ENCODE peak calls at places on chromosomes 12 and 14, in nine cellular contexts. One of them, this sample, is unnamed.

GRCh38 chr14:56194062-56194461 is 75.9 kb downstream of the PELI2 start:
- DNase-seq in sciatic nerve: no peak
- DNase-seq in adipocyte: no peak
- DNase-seq in left ventricle myocardium inferior: no peak
- DNase-seq in fibroblast of pulmonary artery: no peak
- DNase-seq in NCI-H524: no peak
- DNase-seq in NCI-H2081: no peak
- DNase-seq in lower lobe of right lung: no peak
- DNase-seq in M059J: no peak
- DNase-seq in this sample: no peak

GRCh38 chr12:28024231-28024995 is 51.9 kb upstream of the PTHLH start:
- DNase-seq in NCI-H524: no peak
- DNase-seq in left ventricle myocardium inferior: no peak
- DNase-seq in M059J: peak; percentile 92
- DNase-seq in lower lobe of right lung: no peak
- DNase-seq in adipocyte: peak; percentile 34
- DNase-seq in NCI-H2081: no peak
- DNase-seq in fibroblast of pulmonary artery: peak; percentile 73
- DNase-seq in sciatic nerve: no peak
- DNase-seq in this sample: no peak

GRCh38 chr12:119182701-119183493 is 4.2 kb downstream of the HSPB8 start:
- DNase-seq in lower lobe of right lung: no peak
- DNase-seq in adipocyte: no peak
- DNase-seq in NCI-H524: no peak
- DNase-seq in fibroblast of pulmonary artery: peak; percentile 82
- DNase-seq in NCI-H2081: no peak
- DNase-seq in M059J: no peak
- DNase-seq in left ventricle myocardium inferior: no peak
- DNase-seq in sciatic nerve: no peak
- DNase-seq in this sample: no peak

GRCh38 chr14:97415907-97416306 is 618.7 kb downstream of the VRK1 start:
- DNase-seq in left ventricle myocardium inferior: no peak
- DNase-seq in NCI-H524: no peak
- DNase-seq in fibroblast of pulmonary artery: no peak
- DNase-seq in NCI-H2081: no peak
- DNase-seq in M059J: no peak
- DNase-seq in sciatic nerve: no peak
- DNase-seq in adipocyte: no peak
- DNase-seq in lower lobe of right lung: no peak
- DNase-seq in this sample: no peak

GRCh38 chr12:54561164-54561563 is 11.8 kb downstream of the PDE1B start:
- DNase-seq in lower lobe of right lung: peak; percentile 63
- DNase-seq in left ventricle myocardium inferior: peak; percentile 39
- DNase-seq in adipocyte: peak; percentile 4
- DNase-seq in sciatic nerve: no peak
- DNase-seq in fibroblast of pulmonary artery: no peak
- DNase-seq in NCI-H524: no peak
- DNase-seq in M059J: no peak
- DNase-seq in NCI-H2081: no peak
- DNase-seq in this sample: no peak

GRCh38 chr14:77124345-77125274 is 17.0 kb downstream of the ZDHHC22 start:
- DNase-seq in left ventricle myocardium inferior: peak; percentile 46
- DNase-seq in fibroblast of pulmonary artery: peak; percentile 34
- DNase-seq in M059J: peak; percentile 22
- DNase-seq in adipocyte: peak; percentile 78
- DNase-seq in sciatic nerve: peak; percentile 69
- DNase-seq in NCI-H524: no peak
- DNase-seq in NCI-H2081: peak; percentile 70
- DNase-seq in lower lobe of right lung: peak; percentile 68
- DNase-seq in this sample: peak; percentile 74

GRCh38 chr14:65131176-65131765 is 29.0 kb upstream of the MAX start:
- DNase-seq in NCI-H524: no peak
- DNase-seq in sciatic nerve: no peak
- DNase-seq in NCI-H2081: no peak
- DNase-seq in lower lobe of right lung: no peak
- DNase-seq in M059J: peak; percentile 78
- DNase-seq in fibroblast of pulmonary artery: no peak
- DNase-seq in adipocyte: no peak
- DNase-seq in left ventricle myocardium inferior: no peak
- DNase-seq in this sample: no peak

GRCh38 chr14:63686926-63687325 is 40.9 kb downstream of the SGPP1 start:
- DNase-seq in NCI-H2081: no peak
- DNase-seq in sciatic nerve: no peak
- DNase-seq in fibroblast of pulmonary artery: no peak
- DNase-seq in adipocyte: no peak
- DNase-seq in NCI-H524: no peak
- DNase-seq in left ventricle myocardium inferior: no peak
- DNase-seq in lower lobe of right lung: no peak
- DNase-seq in M059J: no peak
- DNase-seq in this sample: no peak

GRCh38 chr12:95134085-95134484 is 60.7 kb upstream of the NR2C1 start:
- DNase-seq in fibroblast of pulmonary artery: no peak
- DNase-seq in M059J: no peak
- DNase-seq in NCI-H524: no peak
- DNase-seq in sciatic nerve: no peak
- DNase-seq in adipocyte: no peak
- DNase-seq in lower lobe of right lung: no peak
- DNase-seq in NCI-H2081: no peak
- DNase-seq in left ventricle myocardium inferior: no peak
- DNase-seq in this sample: no peak

GRCh38 chr14:54815016-54815415 is 87.6 kb downstream of the GCH1 start:
- DNase-seq in adipocyte: no peak
- DNase-seq in sciatic nerve: no peak
- DNase-seq in M059J: peak; percentile 82
- DNase-seq in lower lobe of right lung: no peak
- DNase-seq in NCI-H2081: no peak
- DNase-seq in NCI-H524: no peak
- DNase-seq in left ventricle myocardium inferior: no peak
- DNase-seq in fibroblast of pulmonary artery: peak; percentile 77
- DNase-seq in this sample: no peak

GRCh38 chr12:102965281-102966155 is 8.0 kb downstream of the ASCL1 start:
- DNase-seq in adipocyte: no peak
- DNase-seq in sciatic nerve: no peak
- DNase-seq in lower lobe of right lung: no peak
- DNase-seq in left ventricle myocardium inferior: no peak
- DNase-seq in M059J: no peak
- DNase-seq in NCI-H524: no peak
- DNase-seq in NCI-H2081: peak; percentile 87
- DNase-seq in fibroblast of pulmonary artery: no peak
- DNase-seq in this sample: no peak

GRCh38 chr14:29220077-29220476 is 453.5 kb downstream of the FOXG1 start:
- DNase-seq in adipocyte: no peak
- DNase-seq in NCI-H524: peak; percentile 96
- DNase-seq in left ventricle myocardium inferior: no peak
- DNase-seq in M059J: no peak
- DNase-seq in fibroblast of pulmonary artery: no peak
- DNase-seq in sciatic nerve: no peak
- DNase-seq in lower lobe of right lung: no peak
- DNase-seq in NCI-H2081: peak; percentile 70
- DNase-seq in this sample: no peak

GRCh38 chr12:49807991-49808580 is 20.1 kb downstream of the NCKAP5L start:
- DNase-seq in fibroblast of pulmonary artery: no peak
- DNase-seq in left ventricle myocardium inferior: no peak
- DNase-seq in M059J: no peak
- DNase-seq in adipocyte: no peak
- DNase-seq in lower lobe of right lung: no peak
- DNase-seq in NCI-H2081: no peak
- DNase-seq in NCI-H524: no peak
- DNase-seq in sciatic nerve: peak; percentile 44
- DNase-seq in this sample: no peak

GRCh38 chr14:91968280-91968679 is 20.8 kb upstream of the FBLN5 start:
- DNase-seq in left ventricle myocardium inferior: no peak
- DNase-seq in NCI-H524: no peak
- DNase-seq in sciatic nerve: no peak
- DNase-seq in adipocyte: no peak
- DNase-seq in NCI-H2081: peak; percentile 43
- DNase-seq in lower lobe of right lung: no peak
- DNase-seq in M059J: no peak
- DNase-seq in fibroblast of pulmonary artery: no peak
- DNase-seq in this sample: no peak

GRCh38 chr12:64404470-64405446 is 566 bp downstream of the XPOT start:
- DNase-seq in fibroblast of pulmonary artery: peak; percentile 85
- DNase-seq in left ventricle myocardium inferior: peak; percentile 40
- DNase-seq in M059J: peak; percentile 67
- DNase-seq in lower lobe of right lung: peak; percentile 70
- DNase-seq in NCI-H2081: peak; percentile 55
- DNase-seq in adipocyte: peak; percentile 96
- DNase-seq in sciatic nerve: peak; percentile 78
- DNase-seq in NCI-H524: peak; percentile 68
- DNase-seq in this sample: peak; percentile 83

GRCh38 chr14:68676511-68676943 is 116.3 kb downstream of the ZFP36L1 start:
- DNase-seq in lower lobe of right lung: no peak
- DNase-seq in sciatic nerve: no peak
- DNase-seq in M059J: no peak
- DNase-seq in fibroblast of pulmonary artery: no peak
- DNase-seq in NCI-H2081: no peak
- DNase-seq in NCI-H524: no peak
- DNase-seq in left ventricle myocardium inferior: no peak
- DNase-seq in adipocyte: no peak
- DNase-seq in this sample: peak; percentile 40

GRCh38 chr12:119409043-119409442 is 74.5 kb downstream of the CCDC60 start:
- DNase-seq in sciatic nerve: no peak
- DNase-seq in adipocyte: no peak
- DNase-seq in M059J: no peak
- DNase-seq in NCI-H524: no peak
- DNase-seq in lower lobe of right lung: no peak
- DNase-seq in fibroblast of pulmonary artery: no peak
- DNase-seq in NCI-H2081: no peak
- DNase-seq in left ventricle myocardium inferior: no peak
- DNase-seq in this sample: no peak

GRCh38 chr12:6520186-6520585 is 14.1 kb upstream of the GAPDH start:
- DNase-seq in fibroblast of pulmonary artery: no peak
- DNase-seq in adipocyte: no peak
- DNase-seq in M059J: no peak
- DNase-seq in NCI-H524: no peak
- DNase-seq in NCI-H2081: no peak
- DNase-seq in left ventricle myocardium inferior: no peak
- DNase-seq in lower lobe of right lung: no peak
- DNase-seq in sciatic nerve: no peak
- DNase-seq in this sample: no peak

GRCh38 chr14:75969891-75970290 is 11.9 kb downstream of the TGFB3 start:
- DNase-seq in left ventricle myocardium inferior: no peak
- DNase-seq in NCI-H524: no peak
- DNase-seq in sciatic nerve: no peak
- DNase-seq in lower lobe of right lung: no peak
- DNase-seq in M059J: peak; percentile 36
- DNase-seq in NCI-H2081: no peak
- DNase-seq in adipocyte: no peak
- DNase-seq in fibroblast of pulmonary artery: no peak
- DNase-seq in this sample: no peak

GRCh38 chr12:481422-481821 is 21.7 kb downstream of the B4GALNT3 start:
- DNase-seq in adipocyte: peak; percentile 20
- DNase-seq in lower lobe of right lung: no peak
- DNase-seq in NCI-H524: no peak
- DNase-seq in fibroblast of pulmonary artery: peak; percentile 62
- DNase-seq in sciatic nerve: no peak
- DNase-seq in left ventricle myocardium inferior: peak; percentile 77
- DNase-seq in M059J: no peak
- DNase-seq in NCI-H2081: peak; percentile 80
- DNase-seq in this sample: no peak

GRCh38 chr12:94983321-94983720 is 20.2 kb downstream of the NDUFA12 start:
- DNase-seq in NCI-H2081: no peak
- DNase-seq in NCI-H524: no peak
- DNase-seq in left ventricle myocardium inferior: no peak
- DNase-seq in adipocyte: no peak
- DNase-seq in lower lobe of right lung: no peak
- DNase-seq in M059J: no peak
- DNase-seq in fibroblast of pulmonary artery: no peak
- DNase-seq in sciatic nerve: no peak
- DNase-seq in this sample: no peak

This sample was measured in upper lobe of right lung.